ENCODE peak calls at places on chromosome X, in six cellular contexts. One of them, this sample, is unnamed.

GRCh38 chrX:46683023-46683422 is 75.9 kb downstream of the SLC9A7 start:
- DNase-seq in CD4-positive, alpha-beta T cell: no peak
- DNase-seq in ascending aorta: no peak
- DNase-seq in dorsolateral prefrontal cortex: no peak
- DNase-seq in colonic mucosa: no peak
- DNase-seq in mammary epithelial cell: peak
- DNase-seq in this sample: no peak

GRCh38 chrX:150038356-150038755 is 100.1 kb upstream of the EOLA2 start:
- DNase-seq in CD4-positive, alpha-beta T cell: no peak
- DNase-seq in ascending aorta: no peak
- DNase-seq in dorsolateral prefrontal cortex: no peak
- DNase-seq in colonic mucosa: no peak
- DNase-seq in mammary epithelial cell: no peak
- DNase-seq in this sample: no peak

GRCh38 chrX:119672252-119672825 is 20.6 kb downstream of the SEPTIN6 start:
- DNase-seq in CD4-positive, alpha-beta T cell: no peak
- DNase-seq in ascending aorta: no peak
- DNase-seq in dorsolateral prefrontal cortex: no peak
- DNase-seq in colonic mucosa: no peak
- DNase-seq in mammary epithelial cell: no peak
- DNase-seq in this sample: no peak

GRCh38 chrX:103776586-103776985 is at the start of gene PLP1:
- DNase-seq in CD4-positive, alpha-beta T cell: no peak
- DNase-seq in ascending aorta: no peak
- DNase-seq in dorsolateral prefrontal cortex: no peak
- DNase-seq in colonic mucosa: no peak
- DNase-seq in mammary epithelial cell: no peak
- DNase-seq in this sample: no peak

GRCh38 chrX:13533726-13534125 is 35.7 kb upstream of the EGFL6 start:
- DNase-seq in CD4-positive, alpha-beta T cell: no peak
- DNase-seq in ascending aorta: no peak
- DNase-seq in dorsolateral prefrontal cortex: no peak
- DNase-seq in colonic mucosa: no peak
- DNase-seq in mammary epithelial cell: peak
- DNase-seq in this sample: no peak

GRCh38 chrX:26851981-26852380 is 611.2 kb downstream of the PPP4R3C start:
- DNase-seq in CD4-positive, alpha-beta T cell: no peak
- DNase-seq in ascending aorta: no peak
- DNase-seq in dorsolateral prefrontal cortex: no peak
- DNase-seq in colonic mucosa: no peak
- DNase-seq in mammary epithelial cell: peak
- DNase-seq in this sample: no peak

GRCh38 chrX:57929373-57929772 is 19.1 kb upstream of the ZXDA start:
- DNase-seq in CD4-positive, alpha-beta T cell: no peak
- DNase-seq in ascending aorta: no peak
- DNase-seq in dorsolateral prefrontal cortex: no peak
- DNase-seq in colonic mucosa: no peak
- DNase-seq in mammary epithelial cell: peak
- DNase-seq in this sample: no peak

GRCh38 chrX:72569786-72570185 is 2.9 kb downstream of the HDAC8 start:
- DNase-seq in CD4-positive, alpha-beta T cell: no peak
- DNase-seq in ascending aorta: no peak
- DNase-seq in dorsolateral prefrontal cortex: no peak
- DNase-seq in colonic mucosa: no peak
- DNase-seq in mammary epithelial cell: peak
- DNase-seq in this sample: no peak

GRCh38 chrX:145292208-145292607 is 44.9 kb downstream of the SPANXN1 start:
- DNase-seq in CD4-positive, alpha-beta T cell: no peak
- DNase-seq in ascending aorta: no peak
- DNase-seq in dorsolateral prefrontal cortex: no peak
- DNase-seq in colonic mucosa: no peak
- DNase-seq in mammary epithelial cell: no peak
- DNase-seq in this sample: no peak

GRCh38 chrX:46627044-46627443 is 53.5 kb downstream of the CHST7 start:
- DNase-seq in CD4-positive, alpha-beta T cell: no peak
- DNase-seq in ascending aorta: no peak
- DNase-seq in dorsolateral prefrontal cortex: no peak
- DNase-seq in colonic mucosa: no peak
- DNase-seq in mammary epithelial cell: no peak
- DNase-seq in this sample: no peak

GRCh38 chrX:152204919-152205318 is 66.5 kb upstream of the MAGEA10 start:
- DNase-seq in CD4-positive, alpha-beta T cell: no peak
- DNase-seq in ascending aorta: no peak
- DNase-seq in dorsolateral prefrontal cortex: no peak
- DNase-seq in colonic mucosa: no peak
- DNase-seq in mammary epithelial cell: no peak
- DNase-seq in this sample: no peak

GRCh38 chrX:39928704-39929439 is 168.9 kb downstream of the BCOR start:
- DNase-seq in CD4-positive, alpha-beta T cell: no peak
- DNase-seq in ascending aorta: no peak
- DNase-seq in dorsolateral prefrontal cortex: no peak
- DNase-seq in colonic mucosa: no peak
- DNase-seq in mammary epithelial cell: no peak
- DNase-seq in this sample: no peak

GRCh38 chrX:34381241-34381640 is 249.1 kb upstream of the FAM47A start:
- DNase-seq in CD4-positive, alpha-beta T cell: no peak
- DNase-seq in ascending aorta: no peak
- DNase-seq in dorsolateral prefrontal cortex: no peak
- DNase-seq in colonic mucosa: no peak
- DNase-seq in mammary epithelial cell: no peak
- DNase-seq in this sample: no peak

GRCh38 chrX:34379891-34380290 is 247.8 kb upstream of the FAM47A start:
- DNase-seq in CD4-positive, alpha-beta T cell: no peak
- DNase-seq in ascending aorta: no peak
- DNase-seq in dorsolateral prefrontal cortex: no peak
- DNase-seq in colonic mucosa: no peak
- DNase-seq in mammary epithelial cell: no peak
- DNase-seq in this sample: no peak

GRCh38 chrX:34377645-34378044 is 245.5 kb upstream of the FAM47A start:
- DNase-seq in CD4-positive, alpha-beta T cell: no peak
- DNase-seq in ascending aorta: no peak
- DNase-seq in dorsolateral prefrontal cortex: no peak
- DNase-seq in colonic mucosa: no peak
- DNase-seq in mammary epithelial cell: no peak
- DNase-seq in this sample: no peak

GRCh38 chrX:34382416-34382815 is 250.3 kb upstream of the FAM47A start:
- DNase-seq in CD4-positive, alpha-beta T cell: no peak
- DNase-seq in ascending aorta: no peak
- DNase-seq in dorsolateral prefrontal cortex: no peak
- DNase-seq in colonic mucosa: no peak
- DNase-seq in mammary epithelial cell: peak
- DNase-seq in this sample: no peak
- H3K27ac ChIP-seq in CD4-positive, alpha-beta T cell: no peak
- H3K27ac ChIP-seq in ascending aorta: no peak
- H3K27ac ChIP-seq in dorsolateral prefrontal cortex: no peak
- H3K27ac ChIP-seq in colonic mucosa: no peak
- H3K27ac ChIP-seq in mammary epithelial cell: no peak
- H3K27ac ChIP-seq in this sample: no peak

GRCh38 chrX:130704053-130705038 is 198.7 kb downstream of the ENOX2 start:
- DNase-seq in CD4-positive, alpha-beta T cell: no peak
- DNase-seq in ascending aorta: no peak
- DNase-seq in dorsolateral prefrontal cortex: no peak
- DNase-seq in colonic mucosa: no peak
- DNase-seq in mammary epithelial cell: peak
- DNase-seq in this sample: no peak
- H3K27ac ChIP-seq in CD4-positive, alpha-beta T cell: no peak
- H3K27ac ChIP-seq in ascending aorta: peak
- H3K27ac ChIP-seq in dorsolateral prefrontal cortex: no peak
- H3K27ac ChIP-seq in colonic mucosa: no peak
- H3K27ac ChIP-seq in mammary epithelial cell: no peak
- H3K27ac ChIP-seq in this sample: peak

GRCh38 chrX:100747090-100747489 is 15.2 kb upstream of the SYTL4 start:
- DNase-seq in CD4-positive, alpha-beta T cell: no peak
- DNase-seq in ascending aorta: no peak
- DNase-seq in dorsolateral prefrontal cortex: no peak
- DNase-seq in colonic mucosa: no peak
- DNase-seq in mammary epithelial cell: no peak
- DNase-seq in this sample: no peak

GRCh38 chrX:100743009-100743615 is 11.2 kb upstream of the SYTL4 start:
- DNase-seq in CD4-positive, alpha-beta T cell: no peak
- DNase-seq in ascending aorta: no peak
- DNase-seq in dorsolateral prefrontal cortex: no peak
- DNase-seq in colonic mucosa: no peak
- DNase-seq in mammary epithelial cell: no peak
- DNase-seq in this sample: no peak

GRCh38 chrX:100748133-100748532 is 16.2 kb upstream of the SYTL4 start:
- DNase-seq in CD4-positive, alpha-beta T cell: no peak
- DNase-seq in ascending aorta: no peak
- DNase-seq in dorsolateral prefrontal cortex: no peak
- DNase-seq in colonic mucosa: no peak
- DNase-seq in mammary epithelial cell: peak
- DNase-seq in this sample: no peak

GRCh38 chrX:100745806-100746537 is 14.1 kb upstream of the SYTL4 start:
- DNase-seq in CD4-positive, alpha-beta T cell: no peak
- DNase-seq in ascending aorta: no peak
- DNase-seq in dorsolateral prefrontal cortex: no peak
- DNase-seq in colonic mucosa: peak
- DNase-seq in mammary epithelial cell: no peak
- DNase-seq in this sample: no peak

GRCh38 chrX:100745205-100745604 is 13.3 kb upstream of the SYTL4 start:
- DNase-seq in CD4-positive, alpha-beta T cell: no peak
- DNase-seq in ascending aorta: no peak
- DNase-seq in dorsolateral prefrontal cortex: no peak
- DNase-seq in colonic mucosa: no peak
- DNase-seq in mammary epithelial cell: no peak
- DNase-seq in this sample: no peak
- H3K27ac ChIP-seq in CD4-positive, alpha-beta T cell: no peak
- H3K27ac ChIP-seq in ascending aorta: no peak
- H3K27ac ChIP-seq in dorsolateral prefrontal cortex: no peak
- H3K27ac ChIP-seq in colonic mucosa: peak
- H3K27ac ChIP-seq in mammary epithelial cell: no peak
- H3K27ac ChIP-seq in this sample: no peak

GRCh38 chrX:49238735-49239134 is 3.5 kb downstream of the CCDC22 start:
- DNase-seq in CD4-positive, alpha-beta T cell: no peak
- DNase-seq in ascending aorta: no peak
- DNase-seq in dorsolateral prefrontal cortex: no peak
- DNase-seq in colonic mucosa: no peak
- DNase-seq in mammary epithelial cell: no peak
- DNase-seq in this sample: no peak
- H3K27ac ChIP-seq in CD4-positive, alpha-beta T cell: no peak
- H3K27ac ChIP-seq in ascending aorta: no peak
- H3K27ac ChIP-seq in dorsolateral prefrontal cortex: no peak
- H3K27ac ChIP-seq in colonic mucosa: no peak
- H3K27ac ChIP-seq in mammary epithelial cell: no peak
- H3K27ac ChIP-seq in this sample: no peak

DNA sequence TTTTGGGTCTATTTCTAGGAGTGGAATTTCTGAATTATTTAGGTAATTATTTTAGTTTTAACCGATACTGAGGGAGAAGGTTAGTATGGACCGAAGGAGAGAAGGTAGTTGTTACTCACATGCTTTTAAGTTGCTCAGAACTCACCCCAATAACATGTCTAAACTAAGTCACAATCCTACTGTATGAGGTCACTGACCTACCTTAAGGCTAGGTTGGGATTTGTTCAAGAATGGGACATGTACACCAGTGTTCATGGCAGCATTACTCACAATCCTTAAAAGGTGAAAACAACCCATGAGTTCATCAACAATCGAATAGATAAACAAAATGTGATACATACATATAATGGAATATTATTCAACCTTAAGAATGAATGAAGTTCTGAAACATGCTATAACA is 90.5 kb downstream of the MSN start:
- DNase-seq in CD4-positive, alpha-beta T cell: no peak
- DNase-seq in ascending aorta: no peak
- DNase-seq in dorsolateral prefrontal cortex: no peak
- DNase-seq in colonic mucosa: no peak
- DNase-seq in mammary epithelial cell: peak
- DNase-seq in this sample: no peak
- H3K27ac ChIP-seq in CD4-positive, alpha-beta T cell: no peak
- H3K27ac ChIP-seq in ascending aorta: no peak
- H3K27ac ChIP-seq in dorsolateral prefrontal cortex: no peak
- H3K27ac ChIP-seq in colonic mucosa: no peak
- H3K27ac ChIP-seq in mammary epithelial cell: peak
- H3K27ac ChIP-seq in this sample: no peak

GRCh38 chrX:19827088-19827487 is 60.3 kb downstream of the SH3KBP1 start:
- DNase-seq in CD4-positive, alpha-beta T cell: no peak
- DNase-seq in ascending aorta: no peak
- DNase-seq in dorsolateral prefrontal cortex: no peak
- DNase-seq in colonic mucosa: no peak
- DNase-seq in mammary epithelial cell: no peak
- DNase-seq in this sample: no peak

GRCh38 chrX:19832186-19832965 is 55.0 kb downstream of the SH3KBP1 start:
- DNase-seq in CD4-positive, alpha-beta T cell: no peak
- DNase-seq in ascending aorta: no peak
- DNase-seq in dorsolateral prefrontal cortex: no peak
- DNase-seq in colonic mucosa: no peak
- DNase-seq in mammary epithelial cell: no peak
- DNase-seq in this sample: no peak

GRCh38 chrX:19825271-19825670 is 62.1 kb downstream of the SH3KBP1 start:
- DNase-seq in CD4-positive, alpha-beta T cell: no peak
- DNase-seq in ascending aorta: no peak
- DNase-seq in dorsolateral prefrontal cortex: no peak
- DNase-seq in colonic mucosa: no peak
- DNase-seq in mammary epithelial cell: no peak
- DNase-seq in this sample: no peak

GRCh38 chrX:19833034-19833677 is 54.2 kb downstream of the SH3KBP1 start:
- DNase-seq in CD4-positive, alpha-beta T cell: no peak
- DNase-seq in ascending aorta: no peak
- DNase-seq in dorsolateral prefrontal cortex: no peak
- DNase-seq in colonic mucosa: no peak
- DNase-seq in mammary epithelial cell: no peak
- DNase-seq in this sample: no peak

DNA sequence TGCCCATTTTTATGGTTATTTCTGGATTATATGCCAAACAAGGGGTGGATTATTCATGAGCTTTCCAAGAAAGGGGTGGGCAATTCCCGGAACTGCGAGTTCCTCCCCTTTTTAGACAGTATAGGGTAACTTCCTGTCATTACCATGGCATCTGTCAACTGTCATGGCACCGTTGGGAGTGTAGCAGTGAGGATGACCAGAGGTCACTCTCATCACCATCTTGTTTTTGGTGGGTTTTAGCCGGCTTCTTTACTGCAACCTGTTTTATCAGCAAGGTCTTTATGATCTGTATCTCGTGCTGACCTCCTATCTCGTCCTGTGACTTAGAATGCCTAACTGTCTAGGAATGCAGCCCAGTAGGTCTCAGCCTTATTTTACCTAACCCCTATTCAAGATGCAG is 57.6 kb downstream of the SH3KBP1 start:
- DNase-seq in CD4-positive, alpha-beta T cell: no peak
- DNase-seq in ascending aorta: no peak
- DNase-seq in dorsolateral prefrontal cortex: no peak
- DNase-seq in colonic mucosa: no peak
- DNase-seq in mammary epithelial cell: no peak
- DNase-seq in this sample: no peak
- H3K27ac ChIP-seq in CD4-positive, alpha-beta T cell: no peak
- H3K27ac ChIP-seq in ascending aorta: no peak
- H3K27ac ChIP-seq in dorsolateral prefrontal cortex: no peak
- H3K27ac ChIP-seq in colonic mucosa: no peak
- H3K27ac ChIP-seq in mammary epithelial cell: no peak
- H3K27ac ChIP-seq in this sample: no peak